ENCODE peak calls at places on chromosomes 16 and 17, in five cellular contexts. C, P, G, A and L are unnamed samples.

GRCh38 chr16:69600202-69600601 is 34.4 kb downstream of the NFAT5 start:
- DNase-seq in P (no peak), C (no peak), G (no peak), A (no peak), L (no peak)

GRCh38 chr17:14701901-14702300 is 401.0 kb downstream of the HS3ST3B1 start:
- DNase-seq in G (no peak), C (no peak), A (no peak), P (no peak), L (no peak)

GRCh38 chr17:42247734-42248133 is 28.5 kb downstream of the STAT5B start:
- DNase-seq in A (peak), G (no peak), C (peak), P (peak), L (peak)

GRCh38 chr17:72658675-72659074 is 433.8 kb downstream of the SLC39A11 start:
- DNase-seq in A (no peak), G (no peak), P (no peak), C (no peak), L (no peak)

GRCh38 chr16:61909074-61909473 is 127.2 kb downstream of the CDH8 start:
- DNase-seq in A (no peak), G (no peak), P (no peak), C (no peak), L (no peak)

GRCh38 chr17:10295728-10296343 is 77.0 kb downstream of the MYH13 start:
- DNase-seq in G (peak), A (peak), C (peak), P (no peak), L (peak)

GRCh38 chr17:74514632-74515035 is 16.6 kb downstream of the CD300LB start:
- DNase-seq in G (no peak), A (no peak), P (peak), C (no peak), L (peak)

GRCh38 chr16:55832788-55833583 is at the start of gene CES1:
- DNase-seq in A (no peak), G (peak), P (no peak), C (no peak), L (no peak)

GRCh38 chr16:27982184-27982583 is 81.3 kb downstream of the GSG1L start:
- DNase-seq in A (no peak), P (peak), G (no peak), C (no peak), L (no peak)

GRCh38 chr17:20960871-20961270 is 81.9 kb downstream of the USP22 start:
- DNase-seq in G (no peak), P (no peak), C (no peak), A (no peak), L (no peak)

GRCh38 chr16:89193576-89194293 is 6.6 kb downstream of the SLC22A31 start:
- DNase-seq in C (no peak), A (no peak), G (no peak), P (peak), L (no peak)

GRCh38 chr16:14335297-14335696 is 264.2 kb downstream of the MRTFB start:
- DNase-seq in C (no peak), P (peak), A (no peak), G (no peak), L (no peak)

GRCh38 chr16:31301708-31302400 is 42.1 kb downstream of the ITGAM start:
- DNase-seq in A (peak), P (no peak), G (no peak), C (peak), L (peak)

GRCh38 chr16:49596119-49596518 is 222.5 kb downstream of the C16orf78 start:
- DNase-seq in G (no peak), C (peak), A (peak), P (peak), L (no peak)

GRCh38 chr17:38606646-38607611 is 1.2 kb upstream of the SRCIN1 start:
- DNase-seq in C (no peak), A (no peak), G (no peak), P (no peak), L (no peak)

GRCh38 chr17:38749222-38750043 is 1.3 kb upstream of the PCGF2 start:
- DNase-seq in P (peak), A (peak), G (peak), C (peak), L (peak)

GRCh38 chr16:84198401-84198800 is 7.4 kb downstream of the ADAD2 start:
- DNase-seq in A (peak), C (peak), P (peak), G (no peak), L (peak)

GRCh38 chr16:28140788-28141618 is 70.8 kb downstream of the XPO6 start:
- DNase-seq in A (no peak), C (peak), P (no peak), G (no peak), L (no peak)

GRCh38 chr17:32519769-32520701 is 33.2 kb downstream of the CDK5R1 start:
- DNase-seq in P (no peak), G (peak), C (no peak), A (peak), L (no peak)

GRCh38 chr16:30738984-30739951 is 9.0 kb upstream of the PHKG2 start:
- DNase-seq in P (no peak), G (no peak), C (no peak), A (no peak), L (no peak)

GRCh38 chr17:33209671-33210070 is 83.4 kb downstream of the ASIC2 start:
- DNase-seq in G (no peak), C (no peak), A (no peak), P (no peak), L (no peak)

GRCh38 chr16:22189473-22190168 is 16.5 kb upstream of the EEF2K start:
- DNase-seq in A (peak), P (peak), G (peak), C (peak), L (no peak)

GRCh38 chr17:75428775-75429469 is 23.4 kb upstream of the GRB2 start:
- DNase-seq in P (no peak), C (peak), G (no peak), A (peak), L (peak)

GRCh38 chr16:55976815-55977214 is 101.6 kb upstream of the CES5A start:
- DNase-seq in G (no peak), A (no peak), P (no peak), C (no peak), L (no peak)

GRCh38 chr17:4474093-4474492 is 24.6 kb upstream of the SPNS2 start:
- DNase-seq in P (no peak), G (no peak), A (no peak), C (no peak), L (no peak)

GRCh38 chr17:75487351-75488070 is 27.8 kb downstream of the CASKIN2 start:
- DNase-seq in A (no peak), P (no peak), C (peak), G (peak), L (no peak)

GRCh38 chr16:49491736-49492089 is 118.1 kb downstream of the C16orf78 start:
- DNase-seq in P (peak), G (no peak), A (no peak), C (no peak), L (no peak)

GRCh38 chr17:49631496-49631895 is 46.4 kb downstream of the SPOP start:
- DNase-seq in P (no peak), G (no peak), A (no peak), C (no peak), L (no peak)

GRCh38 chr17:34981538-34982241 is 1.4 kb downstream of the LIG3 start:
- DNase-seq in G (no peak), C (peak), P (no peak), A (peak), L (peak)

GRCh38 chr17:39011907-39012468 is 44.8 kb upstream of the FBXO47 start:
- DNase-seq in G (no peak), C (no peak), P (no peak), A (no peak), L (no peak)

GRCh38 chr17:17275991-17276390 is 5.1 kb downstream of the COPS3 start:
- DNase-seq in C (no peak), G (no peak), A (no peak), P (no peak), L (no peak)

GRCh38 chr17:17264430-17264829 is 16.6 kb downstream of the COPS3 start:
- DNase-seq in A (no peak), G (no peak), C (no peak), P (no peak), L (no peak)

GRCh38 chr17:17269926-17270773 is 10.9 kb downstream of the COPS3 start:
- DNase-seq in A (no peak), P (peak), C (no peak), G (no peak), L (no peak)
- TF ChIP-seq CTCF in A (peak), P (peak), C (peak), G (peak), L (peak)

DNA sequence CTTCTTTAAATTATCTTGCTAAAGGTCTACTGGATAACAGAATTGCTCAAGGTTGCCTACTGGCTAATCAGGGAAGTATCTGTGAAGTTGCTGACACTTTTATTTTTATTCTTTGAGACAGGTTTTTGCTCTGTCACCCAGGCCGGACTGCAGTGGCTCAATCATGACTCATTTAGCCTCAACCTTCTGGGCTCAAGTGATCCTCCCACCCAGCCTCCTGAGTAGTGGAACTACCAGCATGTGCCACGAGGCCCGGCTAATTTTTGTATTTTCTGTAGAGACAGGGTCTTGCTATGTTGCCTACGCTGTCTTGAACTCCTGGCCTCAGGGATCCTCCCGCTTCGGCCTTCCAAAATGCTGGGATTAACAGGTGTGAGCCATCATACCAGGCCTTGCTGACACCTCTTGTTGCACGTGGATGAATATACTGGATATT is 43.1 kb downstream of the GLG1 start:
- DNase-seq in P (no peak), A (peak), C (peak), G (no peak), L (peak)
- TF ChIP-seq CTCF in P (no peak), A (no peak), C (no peak), G (no peak), L (no peak)

DNA sequence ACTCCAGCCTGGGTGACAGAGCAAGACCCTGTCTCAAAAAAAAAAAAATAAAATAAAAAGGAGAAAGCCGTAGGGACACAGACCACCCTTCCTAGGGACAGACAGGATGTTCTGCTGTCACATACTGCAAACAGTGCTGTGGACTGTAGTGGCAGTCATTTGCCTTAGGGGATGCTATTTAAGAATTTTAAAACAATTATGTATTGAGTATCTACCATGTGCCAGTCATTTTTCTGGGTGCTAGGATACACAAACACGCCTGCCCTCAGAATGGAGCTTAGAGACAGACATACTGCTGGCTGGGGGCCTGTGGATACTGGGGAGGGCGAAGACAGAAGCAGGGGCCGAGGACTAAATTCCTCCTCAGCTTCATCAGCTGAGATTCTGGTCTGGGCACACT is 45.5 kb downstream of the MRC2 start:
- DNase-seq in A (no peak), G (no peak), P (no peak), C (no peak), L (no peak)
- TF ChIP-seq CTCF in A (no peak), G (no peak), P (no peak), C (no peak), L (no peak)

DNA sequence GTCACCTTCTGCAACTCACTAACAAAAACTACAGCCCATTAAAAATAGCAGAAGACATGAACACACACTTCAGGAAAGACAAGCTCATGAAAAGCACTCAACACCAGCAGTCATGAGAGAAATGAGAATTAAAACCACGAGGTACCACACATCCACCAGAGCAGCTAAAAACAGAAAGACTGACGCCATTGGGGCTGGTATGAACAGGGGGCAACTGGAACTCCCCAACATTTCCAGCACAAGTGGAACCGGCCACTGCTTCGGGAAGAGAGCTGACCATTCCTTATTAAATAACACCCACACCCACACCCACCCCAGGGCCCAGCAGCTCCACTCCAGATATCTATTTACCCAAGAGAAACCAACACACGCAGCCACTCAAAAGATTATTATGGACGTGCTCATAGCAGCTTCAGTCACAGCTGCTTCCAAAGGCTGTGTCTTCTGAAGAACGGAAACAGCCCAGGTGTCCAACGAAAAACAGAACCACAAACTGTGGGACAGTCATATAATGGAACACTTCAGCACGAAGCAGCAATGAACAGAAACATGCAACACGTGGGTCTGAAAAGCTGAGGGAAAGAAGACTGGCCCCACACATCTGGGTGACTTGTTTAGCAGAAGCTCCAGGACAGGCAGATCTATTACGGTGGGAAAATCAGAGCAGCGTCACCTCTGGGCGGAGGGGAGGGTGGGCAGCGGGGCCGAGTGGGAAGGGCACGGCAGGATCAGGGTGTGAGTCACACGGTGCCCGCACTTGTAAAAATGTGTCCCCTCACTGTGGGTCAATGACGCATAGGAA is 41.1 kb downstream of the KLHDC4 start:
- DNase-seq in A (no peak), P (no peak), C (no peak), G (no peak), L (no peak)
- TF ChIP-seq CTCF in A (no peak), P (no peak), C (no peak), G (no peak), L (no peak)

GRCh38 chr16:2079311-2079800 is 31.6 kb downstream of the TSC2 start:
- DNase-seq in G (no peak), C (no peak), P (no peak), A (no peak), L (no peak)

GRCh38 chr16:2078691-2079090 is 30.9 kb downstream of the TSC2 start:
- DNase-seq in A (no peak), G (no peak), P (no peak), C (no peak), L (no peak)

GRCh38 chr16:2077016-2077415 is 29.2 kb downstream of the TSC2 start:
- DNase-seq in C (no peak), A (no peak), G (no peak), P (no peak), L (no peak)

GRCh38 chr16:2077696-2078095 is 29.9 kb downstream of the TSC2 start:
- DNase-seq in G (no peak), A (no peak), P (no peak), C (no peak), L (no peak)

GRCh38 chr16:2078096-2078495 is 30.3 kb downstream of the TSC2 start:
- DNase-seq in P (no peak), A (no peak), C (no peak), G (no peak), L (no peak)
- TF ChIP-seq CTCF in P (no peak), A (no peak), C (no peak), G (no peak), L (no peak)

DNA sequence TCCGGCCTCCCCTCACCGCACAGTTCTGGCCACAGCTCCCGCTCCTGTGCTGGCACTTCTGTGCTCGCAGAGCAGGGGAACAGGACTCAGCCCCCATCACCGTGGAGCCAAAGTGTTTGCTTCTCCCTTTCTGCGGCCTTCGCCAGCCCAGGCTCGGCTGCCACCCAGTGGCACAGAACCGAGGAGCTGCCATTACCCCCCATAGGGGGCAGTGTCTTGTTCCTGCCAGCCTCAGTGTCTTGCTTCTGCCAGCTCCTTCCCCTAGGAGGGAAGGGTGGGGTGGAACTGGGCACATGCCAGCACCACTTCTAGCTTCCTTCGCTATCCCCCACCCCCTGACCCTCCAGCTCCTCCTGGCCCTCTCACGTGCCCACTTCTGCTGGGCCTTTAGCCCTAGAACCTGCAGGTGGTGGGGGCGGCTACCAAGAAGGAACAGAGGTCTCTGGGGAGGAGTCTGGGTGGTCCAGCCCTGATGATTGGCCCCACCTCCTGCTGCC is 645 bp upstream of the ELMO3 start:
- DNase-seq in A (peak), P (peak), G (peak), C (no peak), L (no peak)
- TF ChIP-seq CTCF in A (peak), P (peak), G (peak), C (peak), L (peak)

DNA sequence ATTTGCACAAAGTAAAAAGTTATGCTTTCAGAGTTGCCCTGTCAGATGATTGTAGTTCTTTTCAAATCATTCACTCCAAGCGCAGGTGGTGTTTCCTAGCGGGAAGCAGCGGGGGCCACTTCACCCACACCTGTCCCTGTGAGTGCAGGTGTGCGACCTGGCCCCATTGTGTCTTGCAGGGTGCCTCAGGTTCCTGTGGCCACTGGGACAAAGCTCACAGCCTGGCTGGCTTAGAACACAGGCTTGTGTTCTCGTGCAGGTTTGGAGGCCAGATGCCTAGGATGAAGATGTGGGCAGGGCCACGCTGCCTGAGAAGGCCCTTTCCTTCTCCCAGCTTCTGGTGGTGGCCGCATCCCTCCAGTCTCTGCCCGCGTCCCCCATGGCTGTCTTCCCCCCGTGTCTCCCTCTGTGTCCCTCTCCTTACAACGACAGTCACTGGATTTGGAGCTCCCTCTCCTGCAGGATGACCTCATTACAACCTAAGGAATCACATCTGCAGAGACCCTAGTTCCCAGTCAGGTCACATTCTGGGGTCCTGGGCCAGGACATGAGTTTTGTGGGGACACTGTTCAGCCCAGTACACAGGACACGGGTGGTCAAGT is 90.5 kb downstream of the NPIPB11 start:
- DNase-seq in G (no peak), C (no peak), A (no peak), P (peak), L (no peak)
- TF ChIP-seq CTCF in G (no peak), C (no peak), A (no peak), P (peak), L (peak)

GRCh38 chr17:80283116-80283852 is 22.6 kb downstream of the RNF213 start:
- DNase-seq in C (no peak), P (peak), A (no peak), G (no peak), L (no peak)

GRCh38 chr17:80285237-80285920 is 24.7 kb downstream of the RNF213 start:
- DNase-seq in A (no peak), P (no peak), G (no peak), C (no peak), L (no peak)

GRCh38 chr17:80287038-80287437 is 26.4 kb downstream of the RNF213 start:
- DNase-seq in C (peak), P (no peak), A (no peak), G (no peak), L (no peak)

GRCh38 chr17:80286638-80286960 is 25.9 kb downstream of the RNF213 start:
- DNase-seq in C (no peak), P (no peak), G (no peak), A (no peak), L (no peak)

GRCh38 chr17:80284631-80285030 is 24.0 kb downstream of the RNF213 start:
- DNase-seq in G (no peak), P (no peak), A (no peak), C (no peak), L (no peak)
- TF ChIP-seq CTCF in G (no peak), P (peak), A (no peak), C (no peak), L (peak)

GRCh38 chr17:45160505-45161287 is 979 bp upstream of the HEXIM2 start:
- DNase-seq in C (peak), A (peak), P (peak), G (peak), L (peak)
- TF ChIP-seq CTCF in C (no peak), A (peak), P (peak), G (no peak), L (peak)

DNA sequence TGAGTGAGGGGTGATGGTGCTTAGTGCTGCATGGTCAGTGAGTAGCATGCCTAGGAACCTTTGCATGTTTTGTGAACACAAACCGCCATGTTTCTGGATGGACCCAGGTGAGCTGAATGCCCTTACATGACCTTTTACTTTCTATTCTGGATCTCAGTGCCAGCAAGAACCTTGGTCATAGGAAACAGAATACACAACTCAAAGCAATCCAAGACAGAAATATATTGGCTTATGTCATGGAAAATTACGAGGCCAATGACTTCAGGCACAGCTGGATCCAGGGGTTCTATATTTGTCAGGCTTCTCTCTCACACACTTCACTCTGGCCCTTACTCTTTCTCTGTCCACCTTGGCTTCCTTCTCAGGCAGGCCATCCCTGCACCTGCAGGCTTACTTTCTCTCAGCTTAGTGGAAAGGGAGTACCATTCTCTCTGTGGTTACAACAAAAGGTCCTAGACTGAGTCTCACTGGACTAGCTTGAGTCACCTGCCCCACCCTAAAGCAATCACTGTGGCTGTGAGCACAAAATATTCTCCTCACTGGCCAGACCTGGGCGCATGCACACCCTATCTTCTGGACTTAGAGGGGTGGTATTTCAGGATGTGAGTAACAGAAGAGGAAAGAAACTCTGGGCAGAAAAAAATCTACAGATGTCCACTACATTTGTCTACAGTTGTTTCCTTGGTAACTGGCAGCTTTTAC is 20.4 kb upstream of the CPNE2 start:
- DNase-seq in A (peak), P (no peak), G (no peak), C (peak), L (peak)
- TF ChIP-seq CTCF in A (no peak), P (no peak), G (no peak), C (no peak), L (no peak)